ENCODE peak calls at places on chromosomes 5 and 9, in ten cellular contexts. U, B, O, C, M, H, T, W, G and R are unnamed samples.

GRCh38 chr5:52560366-52560765 is 227.3 kb upstream of the ITGA1 start:
- DNase-seq in G (no peak), U (no peak), T (peak), B (no peak), M (no peak), H (no peak), O (no peak), C (no peak), W (no peak), R (no peak)

GRCh38 chr5:83472508-83473343 is 1.2 kb downstream of the VCAN start:
- DNase-seq in C (no peak), O (peak), H (peak), U (no peak), M (peak), G (no peak), T (peak), B (no peak), W (peak), R (peak)

GRCh38 chr5:145925353-145925752 is 11.0 kb upstream of the SH3RF2 start:
- DNase-seq in T (no peak), C (no peak), G (no peak), B (no peak), U (no peak), W (no peak), O (no peak), M (no peak), H (no peak), R (no peak)

GRCh38 chr5:44935871-44936270 is 127.1 kb downstream of the MRPS30 start:
- DNase-seq in H (no peak), W (no peak), G (no peak), U (no peak), B (no peak), T (no peak), O (no peak), C (no peak), M (no peak), R (no peak)

GRCh38 chr5:10695759-10696543 is 65.1 kb downstream of the DAP start:
- DNase-seq in U (no peak), H (no peak), G (no peak), M (no peak), T (no peak), B (no peak), C (no peak), W (no peak), O (no peak), R (no peak)

GRCh38 chr9:127862075-127863011 is 7.9 kb upstream of the ENG start:
- DNase-seq in M (peak), C (no peak), W (peak), O (peak), U (no peak), G (no peak), H (peak), B (peak), T (no peak), R (peak)

GRCh38 chr5:118208031-118208453 is 780.3 kb downstream of the DTWD2 start:
- DNase-seq in H (no peak), G (no peak), W (no peak), C (no peak), U (no peak), T (no peak), B (no peak), M (no peak), O (no peak), R (no peak)

GRCh38 chr5:17952231-17952630 is 318.0 kb downstream of the TAF11L14 start:
- DNase-seq in C (no peak), H (no peak), O (no peak), W (no peak), T (no peak), U (no peak), G (no peak), B (no peak), M (no peak), R (no peak)

GRCh38 chr5:30667293-30667692 is 526.2 kb upstream of the CDH6 start:
- DNase-seq in M (no peak), W (no peak), B (no peak), T (no peak), C (no peak), U (no peak), H (no peak), G (no peak), O (no peak), R (no peak)

GRCh38 chr9:91075279-91075678 is 273.7 kb downstream of the SYK start:
- DNase-seq in C (no peak), M (no peak), B (no peak), H (no peak), W (no peak), O (no peak), U (no peak), T (no peak), G (no peak), R (no peak)

GRCh38 chr5:181255836-181256578 is 4.9 kb downstream of the TRIM52 start:
- DNase-seq in C (no peak), U (no peak), H (no peak), G (no peak), T (no peak), B (no peak), M (no peak), O (no peak), W (no peak), R (no peak)

GRCh38 chr5:135569755-135570452 is 8.9 kb downstream of the CXCL14 start:
- DNase-seq in T (peak), B (peak), H (peak), C (no peak), G (peak), U (no peak), W (no peak), M (peak), O (no peak), R (peak)

GRCh38 chr5:159777049-159777448 is 139.2 kb upstream of the ADRA1B start:
- DNase-seq in T (no peak), C (no peak), B (no peak), M (no peak), U (no peak), H (no peak), O (no peak), W (no peak), G (no peak), R (no peak)

GRCh38 chr5:143314123-143314522 is 89.4 kb downstream of the NR3C1 start:
- DNase-seq in C (no peak), U (no peak), M (no peak), H (no peak), B (no peak), G (no peak), W (no peak), T (no peak), O (no peak), R (no peak)

GRCh38 chr5:112885001-112885400 is 23.9 kb downstream of the SRP19 start:
- DNase-seq in B (peak), M (no peak), G (no peak), W (no peak), U (no peak), H (no peak), C (no peak), O (no peak), T (no peak), R (no peak)

GRCh38 chr5:135426102-135427082 is 20.8 kb downstream of the DCANP1 start:
- DNase-seq in U (no peak), H (peak), G (peak), C (peak), M (no peak), B (no peak), T (peak), O (no peak), W (no peak), R (no peak)

GRCh38 chr9:133971121-133971951 is 20.8 kb downstream of the VAV2 start:
- DNase-seq in C (no peak), H (no peak), T (peak), U (no peak), M (no peak), B (no peak), O (no peak), W (no peak), G (no peak), R (no peak)

GRCh38 chr9:98607787-98608186 is 100.9 kb downstream of the GABBR2 start:
- DNase-seq in U (no peak), T (no peak), W (no peak), O (no peak), H (no peak), C (no peak), M (no peak), G (no peak), B (no peak), R (no peak)

GRCh38 chr5:75734913-75735789 is 17.9 kb upstream of the POC5 start:
- DNase-seq in H (no peak), W (no peak), G (peak), T (peak), M (peak), B (peak), O (no peak), C (peak), U (peak), R (peak)

GRCh38 chr9:100217536-100217935 is 118.5 kb downstream of the INVS start:
- DNase-seq in U (no peak), H (no peak), T (no peak), G (no peak), W (no peak), M (no peak), B (no peak), C (no peak), O (no peak), R (no peak)

GRCh38 chr5:114174837-114175236 is 187.0 kb upstream of the KCNN2 start:
- DNase-seq in O (no peak), B (no peak), C (no peak), W (no peak), U (no peak), T (no peak), G (no peak), M (no peak), H (no peak), R (no peak)

GRCh38 chr9:6215562-6215961 is at the start of gene IL33:
- DNase-seq in W (no peak), B (no peak), T (peak), U (no peak), C (no peak), O (peak), G (no peak), M (no peak), H (no peak), R (no peak)

GRCh38 chr5:59193616-59194319 is 610.9 kb downstream of the RAB3C start:
- DNase-seq in T (no peak), M (peak), U (no peak), G (no peak), W (no peak), H (no peak), C (no peak), O (peak), B (no peak), R (no peak)

GRCh38 chr5:163105456-163105855 is 331.9 kb upstream of the CCNG1 start:
- DNase-seq in G (no peak), T (no peak), W (no peak), O (no peak), H (no peak), B (no peak), C (no peak), M (no peak), U (no peak), R (no peak)

GRCh38 chr5:134051305-134051704 is 46.5 kb upstream of the VDAC1 start:
- DNase-seq in W (no peak), O (no peak), G (no peak), T (no peak), H (no peak), M (no peak), C (no peak), B (no peak), U (no peak), R (no peak)

GRCh38 chr9:109349431-109349846 is 28.6 kb upstream of the EPB41L4B start:
- DNase-seq in O (no peak), U (no peak), T (no peak), B (no peak), G (no peak), W (no peak), M (no peak), C (no peak), H (no peak), R (no peak)

GRCh38 chr5:134902071-134902801 is 2.7 kb upstream of the PCBD2 start:
- DNase-seq in B (no peak), C (peak), W (no peak), G (no peak), M (no peak), U (no peak), T (no peak), H (no peak), O (no peak), R (no peak)

GRCh38 chr5:43066799-43067741 is 27.0 kb upstream of the ANXA2R start:
- DNase-seq in B (peak), O (peak), M (peak), G (peak), W (peak), U (no peak), T (peak), C (peak), H (peak), R (peak)

GRCh38 chr5:26802944-26803343 is 235.4 kb downstream of the CDH9 start:
- DNase-seq in W (no peak), O (no peak), M (no peak), H (no peak), T (no peak), C (no peak), U (no peak), G (no peak), B (no peak), R (no peak)

GRCh38 chr9:112115955-112116354 is 59.1 kb downstream of the SUSD1 start:
- DNase-seq in M (no peak), C (no peak), G (no peak), H (no peak), W (no peak), U (no peak), O (no peak), T (no peak), B (no peak), R (no peak)

GRCh38 chr9:126472931-126473330 is 140.8 kb upstream of the LMX1B start:
- DNase-seq in C (no peak), M (no peak), B (no peak), O (no peak), H (no peak), W (no peak), U (no peak), T (no peak), G (no peak), R (no peak)

GRCh38 chr5:129541648-129542251 is 81.7 kb downstream of the ADAMTS19 start:
- DNase-seq in O (no peak), H (peak), U (no peak), G (peak), C (no peak), B (no peak), T (no peak), W (no peak), M (no peak), R (no peak)

GRCh38 chr9:121838757-121839669 is 187.6 kb downstream of the DAB2IP start:
- DNase-seq in O (peak), T (no peak), B (peak), G (no peak), W (no peak), H (no peak), U (no peak), C (no peak), M (peak), R (no peak)

GRCh38 chr5:171537463-171537862 is 118.0 kb downstream of the FGF18 start:
- DNase-seq in T (no peak), M (no peak), H (no peak), O (no peak), C (no peak), U (no peak), B (no peak), W (no peak), G (no peak), R (no peak)

GRCh38 chr5:94314507-94315170 is 303.8 kb downstream of the KIAA0825 start:
- DNase-seq in M (no peak), U (no peak), C (no peak), H (no peak), T (no peak), W (no peak), G (no peak), O (no peak), B (no peak), R (no peak)

GRCh38 chr5:179280095-179280490 is 65.2 kb downstream of the ADAMTS2 start:
- DNase-seq in C (no peak), O (peak), B (no peak), H (no peak), U (no peak), W (no peak), T (no peak), G (no peak), M (no peak), R (no peak)

DNA sequence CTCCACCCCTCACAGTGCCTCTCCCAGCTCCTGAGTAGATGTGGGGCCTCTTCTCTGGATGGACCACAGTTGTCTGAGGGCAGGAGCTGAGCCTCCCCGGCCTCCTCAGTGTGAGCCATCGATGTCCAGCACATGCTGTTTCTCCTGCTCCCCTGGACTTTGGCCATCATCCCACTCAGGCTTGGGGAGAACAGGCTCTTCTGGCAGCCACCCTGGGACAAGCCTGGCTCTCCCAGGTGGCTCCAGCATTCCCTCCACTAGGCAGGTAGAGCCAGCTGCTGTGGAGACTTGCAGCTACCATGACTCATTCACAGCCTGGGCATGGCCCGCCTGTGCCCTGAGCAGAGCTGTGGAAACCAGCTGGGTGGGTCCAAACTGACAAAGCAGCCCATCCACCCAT is 77.0 kb downstream of the CSNK1A1 start:
- DNase-seq in H (no peak), U (no peak), G (no peak), B (peak), O (no peak), C (no peak), M (no peak), W (peak), T (no peak), R (peak)
- H3K27ac ChIP-seq in H (no peak), U (no peak), G (no peak), B (no peak), O (no peak), C (no peak), M (no peak), W (peak), T (no peak), R (peak)

DNA sequence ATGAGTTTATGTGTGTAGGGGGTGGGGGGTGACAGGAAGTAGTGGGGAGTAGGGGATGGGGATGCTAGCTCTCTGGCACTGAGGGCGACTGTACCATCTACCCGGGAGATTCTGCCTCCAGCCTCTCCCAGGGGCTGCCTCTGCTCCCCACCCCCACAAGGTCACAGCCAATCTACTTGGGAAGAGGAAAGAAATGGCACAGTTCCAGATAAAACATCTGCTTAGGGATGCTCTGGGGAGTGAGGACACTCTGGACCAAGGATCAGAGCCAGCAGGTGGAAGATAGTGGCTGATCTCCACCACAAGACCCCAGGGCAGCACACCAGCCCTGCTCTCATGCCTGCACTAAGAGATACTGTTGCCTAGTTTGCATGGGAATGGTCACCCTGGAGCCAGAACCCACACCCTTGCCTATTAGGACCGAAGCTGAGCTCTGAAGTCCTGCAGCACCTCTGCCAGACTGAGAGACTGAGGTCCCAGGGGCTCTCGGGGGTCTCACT is 11.4 kb downstream of the ACSL6 start:
- DNase-seq in B (no peak), W (peak), U (no peak), C (no peak), G (no peak), H (no peak), T (peak), M (no peak), O (peak), R (no peak)
- TF ChIP-seq EP300 in B (no peak), W (no peak), U (no peak), C (no peak), G (no peak), H (no peak), T (no peak), M (no peak), O (no peak), R (no peak)

GRCh38 chr9:130576176-130576575 is 3.2 kb upstream of the FUBP3 start:
- DNase-seq in M (no peak), B (no peak), G (no peak), U (no peak), O (no peak), H (no peak), W (no peak), T (no peak), C (no peak), R (no peak)
- TF ChIP-seq POLR2AphosphoS5 in M (no peak), B (no peak), G (no peak), U (no peak), O (no peak), H (no peak), W (no peak), T (no peak), C (no peak), R (no peak)

GRCh38 chr5:73938938-73939320 is 312.9 kb downstream of the ARHGEF28 start:
- DNase-seq in T (no peak), B (no peak), U (no peak), H (no peak), C (no peak), G (no peak), W (no peak), M (no peak), O (no peak), R (no peak)

GRCh38 chr5:73939535-73939934 is 313.5 kb downstream of the ARHGEF28 start:
- DNase-seq in M (no peak), B (no peak), U (no peak), H (no peak), T (no peak), W (no peak), C (no peak), O (no peak), G (no peak), R (no peak)

GRCh38 chr5:73940747-73941146 is 314.8 kb downstream of the ARHGEF28 start:
- DNase-seq in W (no peak), O (no peak), H (no peak), U (no peak), C (no peak), B (no peak), M (no peak), T (no peak), G (no peak), R (no peak)

GRCh38 chr5:73938280-73938937 is 312.4 kb downstream of the ARHGEF28 start:
- DNase-seq in T (no peak), G (no peak), U (no peak), M (no peak), B (no peak), O (no peak), C (no peak), W (no peak), H (no peak), R (no peak)

GRCh38 chr5:73940026-73940425 is 314.0 kb downstream of the ARHGEF28 start:
- DNase-seq in M (no peak), G (no peak), C (no peak), T (peak), U (no peak), O (no peak), B (no peak), W (no peak), H (no peak), R (no peak)
- H3K27ac ChIP-seq in M (no peak), G (no peak), C (no peak), T (no peak), U (no peak), O (no peak), B (no peak), W (no peak), H (no peak), R (no peak)